ENCODE peak calls at places on chromosomes 5 and 9, in four cellular contexts. P is PC-3, Z is kidney epithelial cell, D is endothelial cell. U is an unnamed sample.

GRCh38 chr5:40383719-40384651 is 295.7 kb upstream of the PTGER4 start:
- DNase-seq in P (peak; percentile 92), Z (peak; percentile 63), D (no peak), U (no peak)

GRCh38 chr5:135073771-135074345 is 39.8 kb upstream of the PITX1 start:
- DNase-seq in P (no peak), Z (no peak), D (no peak), U (no peak)

GRCh38 chr9:128554155-128554862 is 1.9 kb downstream of the SPTAN1 start:
- DNase-seq in P (peak; percentile 81), Z (peak; percentile 83), D (peak; percentile 45), U (peak; percentile 60)

GRCh38 chr9:106731910-106732309 is 131.1 kb upstream of the ZNF462 start:
- DNase-seq in P (no peak), Z (no peak), D (no peak), U (no peak)

GRCh38 chr5:54774281-54775171 is 210.9 kb downstream of the ESM1 start:
- DNase-seq in P (no peak), Z (no peak), D (no peak), U (peak; percentile 60)

GRCh38 chr9:133163559-133164208 is at the start of gene GBGT1:
- DNase-seq in P (no peak), Z (no peak), D (peak; percentile 76), U (no peak)

GRCh38 chr5:173479711-173480110 is 136.7 kb downstream of the BOD1 start:
- DNase-seq in P (no peak), Z (no peak), D (no peak), U (no peak)

GRCh38 chr5:133384903-133385302 is 227.4 kb downstream of the FSTL4 start:
- DNase-seq in P (no peak), Z (no peak), D (no peak), U (no peak)

GRCh38 chr5:126961702-126962101 is 68.7 kb downstream of the MARCHF3 start:
- DNase-seq in P (peak; percentile 64), Z (no peak), D (no peak), U (peak; percentile 8)

GRCh38 chr5:175575301-175575700 is 82.6 kb upstream of the HRH2 start:
- DNase-seq in P (no peak), Z (no peak), D (no peak), U (no peak)

GRCh38 chr5:57566914-57567313 is 84.3 kb upstream of the ACTBL2 start:
- DNase-seq in P (no peak), Z (peak; percentile 7), D (no peak), U (peak; percentile 42)

GRCh38 chr5:160789219-160789820 is 62.7 kb downstream of the ATP10B start:
- DNase-seq in P (no peak), Z (no peak), D (no peak), U (no peak)

GRCh38 chr5:160792732-160793454 is 59.1 kb downstream of the ATP10B start:
- DNase-seq in P (no peak), Z (no peak), D (no peak), U (no peak)

GRCh38 chr5:160792281-160792680 is 59.7 kb downstream of the ATP10B start:
- DNase-seq in P (peak; percentile 5), Z (no peak), D (no peak), U (no peak)

DNA sequence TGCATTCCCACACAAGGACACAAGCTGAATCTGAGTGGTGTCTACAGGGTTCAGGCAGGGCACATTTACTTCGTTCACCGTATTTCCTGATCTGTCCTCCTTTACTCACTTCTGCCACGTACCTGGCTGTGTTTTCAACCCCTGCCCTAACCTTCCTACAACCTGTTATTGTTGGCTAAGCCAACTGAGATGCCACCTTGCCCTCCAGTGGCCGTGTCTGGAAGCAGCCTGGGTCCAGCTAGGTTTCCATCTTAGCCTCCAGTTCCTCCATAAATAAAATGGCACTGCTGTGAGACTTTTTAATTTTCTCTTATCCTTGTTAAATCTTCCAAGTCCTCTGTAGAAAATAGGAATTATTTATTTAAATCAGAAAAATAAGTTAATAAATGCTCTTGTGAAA is 64.8 kb downstream of the ATP10B start:
- DNase-seq in P (peak; percentile 20), Z (no peak), D (peak; percentile 38), U (no peak)
- TF ChIP-seq CTCF in P (peak; percentile 48), Z (peak; percentile 72), D (peak; percentile 37), U (peak; percentile 3)

DNA sequence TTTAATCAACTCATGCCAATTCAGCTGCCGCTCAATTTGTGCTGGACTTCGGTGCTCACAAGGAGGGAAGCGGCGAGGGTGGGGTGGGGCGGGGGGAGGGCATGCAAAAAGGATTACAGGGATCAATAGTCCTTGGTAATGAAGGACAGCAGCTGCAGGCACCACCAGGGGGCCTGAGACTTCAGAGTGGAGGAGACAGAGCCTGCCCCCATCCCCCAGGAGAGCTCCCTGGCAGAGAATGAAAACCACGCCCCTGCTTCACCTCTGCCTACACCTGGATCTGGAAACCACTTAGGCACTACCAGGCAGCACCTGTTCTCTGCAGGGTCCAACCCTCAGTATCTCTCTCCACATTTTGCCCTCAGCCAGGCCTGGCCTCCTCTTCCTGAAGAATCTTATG is 155.6 kb downstream of the TRIM32 start:
- DNase-seq in P (peak; percentile 17), Z (no peak), D (no peak), U (no peak)
- TF ChIP-seq CTCF in P (no peak), Z (peak; percentile 28), D (no peak), U (no peak)

GRCh38 chr5:102875672-102876071 is 120.6 kb downstream of the PAM start:
- DNase-seq in P (no peak), Z (no peak), D (no peak), U (no peak)

GRCh38 chr5:102879741-102880140 is 124.6 kb downstream of the PAM start:
- DNase-seq in P (peak; percentile 61), Z (no peak), D (no peak), U (no peak)
- TF ChIP-seq CTCF in P (no peak), Z (no peak), D (no peak), U (no peak)

GRCh38 chr5:61010759-61011460 is 65.9 kb downstream of the NDUFAF2 start:
- DNase-seq in P (peak; percentile 17), Z (no peak), D (peak; percentile 16), U (no peak)
- TF ChIP-seq CTCF in P (peak; percentile 53), Z (peak; percentile 6), D (peak; percentile 23), U (peak; percentile 3)

DNA sequence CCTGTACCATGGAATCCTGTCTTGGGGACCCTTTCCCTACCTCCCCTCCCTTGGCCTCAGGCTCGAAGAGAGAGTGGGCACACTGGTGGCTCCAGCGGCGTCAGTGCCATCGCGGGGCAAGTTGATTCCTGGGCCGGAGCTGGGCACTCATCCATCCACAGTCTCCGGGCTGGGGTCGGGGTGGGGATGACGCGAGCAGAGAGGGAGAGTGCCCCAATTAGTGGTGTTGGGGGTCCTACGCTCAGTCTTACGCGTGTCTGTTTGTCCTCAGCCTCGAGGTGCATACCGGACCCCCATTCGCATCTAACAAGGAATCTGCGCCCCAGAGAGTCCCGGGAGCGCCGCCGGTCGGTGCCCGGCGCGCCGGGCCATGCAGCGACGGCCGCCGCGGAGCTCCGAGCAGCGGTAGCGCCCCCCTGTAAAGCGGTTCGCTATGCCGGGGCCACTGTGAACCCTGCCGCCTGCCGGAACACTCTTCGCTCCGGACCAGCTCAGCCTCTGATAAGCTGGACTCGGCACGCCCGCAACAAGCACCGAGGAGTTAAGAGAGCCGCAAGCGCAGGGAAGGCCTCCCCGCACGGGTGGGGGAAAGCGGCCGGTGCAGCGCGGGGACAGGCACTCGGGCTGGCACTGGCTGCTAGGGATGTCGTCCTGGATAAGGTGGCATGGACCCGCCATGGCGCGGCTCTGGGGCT is 724 bp downstream of the NTRK2 start:
- DNase-seq in P (no peak), Z (no peak), D (peak; percentile 30), U (no peak)
- TF ChIP-seq CTCF in P (no peak), Z (no peak), D (no peak), U (no peak)

GRCh38 chr5:91074615-91075014 is 308.5 kb downstream of the ARRDC3 start:
- DNase-seq in P (peak; percentile 21), Z (peak; percentile 92), D (no peak), U (peak; percentile 71)
- TF ChIP-seq CTCF in P (no peak), Z (no peak), D (no peak), U (peak; percentile 25)

GRCh38 chr5:43482490-43483064 is 1.1 kb downstream of the TMEM267 start:
- DNase-seq in P (peak; percentile 50), Z (no peak), D (no peak), U (peak; percentile 18)

GRCh38 chr5:43485406-43485805 is 1.7 kb upstream of the TMEM267 start:
- DNase-seq in P (peak; percentile 26), Z (no peak), D (no peak), U (no peak)

GRCh38 chr5:43486353-43486752 is 2.7 kb upstream of the TMEM267 start:
- DNase-seq in P (no peak), Z (no peak), D (no peak), U (no peak)

GRCh38 chr5:43483210-43484048 is at the start of gene TMEM267:
- DNase-seq in P (peak; percentile 97), Z (peak; percentile 71), D (peak; percentile 86), U (peak; percentile 86)

DNA sequence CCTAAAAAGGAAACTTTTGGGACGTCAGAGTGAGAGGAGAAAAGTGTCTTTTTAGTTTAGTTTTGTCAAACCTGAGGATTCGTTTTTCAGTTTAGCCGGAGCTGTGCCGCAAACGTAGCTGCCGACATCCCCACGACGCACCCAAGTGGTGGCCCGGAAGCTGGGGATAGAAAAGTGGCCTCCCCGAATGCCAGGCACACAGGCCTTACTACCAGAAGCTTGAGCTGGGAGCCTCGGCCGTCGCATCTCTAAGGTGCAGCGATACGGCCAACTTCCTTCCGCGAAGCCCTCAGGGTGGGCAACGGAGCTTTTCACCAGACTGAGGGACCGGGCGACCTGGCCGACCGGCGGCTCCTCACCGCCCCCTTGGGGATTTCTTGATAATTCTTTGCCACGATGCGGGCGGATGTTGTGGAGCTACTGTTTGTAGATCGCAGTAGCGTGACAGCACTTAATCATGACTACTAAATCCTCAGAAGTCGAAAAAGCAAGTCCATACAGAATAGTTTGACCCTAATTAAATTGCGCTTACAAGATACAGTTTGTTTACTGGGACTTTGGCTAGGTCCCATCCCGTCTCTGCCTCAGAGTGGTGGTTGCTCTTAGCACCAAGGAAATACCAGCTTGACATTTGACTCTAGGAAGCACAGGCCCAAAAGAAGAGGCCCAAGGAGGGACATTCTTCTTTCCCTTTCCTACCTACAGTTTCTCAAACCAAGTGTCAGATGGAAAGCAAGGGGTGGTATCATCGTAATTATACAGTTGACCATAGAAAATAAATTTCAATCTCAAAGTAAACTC is 584 bp upstream of the TMEM267 start:
- DNase-seq in P (peak; percentile 93), Z (peak; percentile 43), D (peak; percentile 89), U (peak; percentile 68)
- TF ChIP-seq CTCF in P (peak; percentile 95), Z (peak; percentile 78), D (peak; percentile 65), U (peak; percentile 64)